ENCODE peak calls at places on chromosomes 7 and 10, in seven cellular contexts. H is memory B cell; U is CD4-positive, CD25-positive, alpha-beta regulatory T cell; G is Right ventricle myocardium inferior; L is activated naive CD8-positive, alpha-beta T cell treated with anti-CD3 and anti-CD28 coated beads, Interleukin-2, amount 10 ng/mL, durations not matched to agents 7 days and 5 days; C is PC-3; Y is activated CD8-positive, alpha-beta T cell treated with anti-CD3 and anti-CD28 coated beads, Interleukin-2, amount 10 ng/mL, durations not matched to agents 7 days and 5 days. I is an unnamed sample.

GRCh38 chr7:117715784-117716445 is 157.3 kb downstream of the CTTNBP2 start:
- ATAC-seq in L (no peak), C (peak), U (no peak), Y (no peak), H (no peak), G (peak), I (peak)

GRCh38 chr7:150787321-150788281 is 12.6 kb downstream of the TMEM176B start:
- ATAC-seq in L (no peak), C (no peak), H (peak), U (peak), G (peak), Y (no peak), I (peak)

GRCh38 chr7:92698237-92698841 is 108.1 kb upstream of the FAM133B start:
- ATAC-seq in L (no peak), H (no peak), U (no peak), G (peak), C (no peak), Y (no peak), I (peak)

GRCh38 chr10:12835709-12836108 is 165.8 kb downstream of the CCDC3 start:
- ATAC-seq in L (no peak), H (no peak), Y (no peak), U (no peak), G (no peak), C (peak), I (peak)

GRCh38 chr7:117672433-117672832 is 192.6 kb downstream of the CFTR start:
- ATAC-seq in L (no peak), G (no peak), H (no peak), Y (no peak), U (no peak), C (no peak), I (peak)

GRCh38 chr10:98144985-98145384 is 10.5 kb downstream of the R3HCC1L start:
- ATAC-seq in H (no peak), L (no peak), G (no peak), Y (no peak), C (no peak), U (no peak), I (no peak)

GRCh38 chr7:106039486-106040060 is 72.5 kb downstream of the SYPL1 start:
- ATAC-seq in H (no peak), U (no peak), C (no peak), L (no peak), G (no peak), Y (no peak), I (no peak)

GRCh38 chr7:128738570-128739047 is 550 bp upstream of the CALU start:
- ATAC-seq in Y (peak), C (peak), H (no peak), G (peak), L (peak), U (peak), I (peak)

GRCh38 chr10:88066876-88067275 is 203.5 kb downstream of the PTEN start:
- ATAC-seq in C (no peak), L (peak), U (peak), Y (no peak), G (peak), H (peak), I (peak)

GRCh38 chr10:132627736-132628512 is 90.3 kb downstream of the INPP5A start:
- ATAC-seq in C (no peak), Y (no peak), U (no peak), G (peak), L (no peak), H (peak), I (peak)

GRCh38 chr7:22842383-22842903 is 19.8 kb upstream of the TOMM7 start:
- ATAC-seq in Y (no peak), G (peak), H (no peak), C (no peak), L (no peak), U (no peak), I (no peak)

GRCh38 chr10:113965683-113966082 is 78.0 kb upstream of the ADRB1 start:
- ATAC-seq in U (no peak), C (no peak), Y (no peak), G (no peak), L (no peak), H (peak), I (no peak)

GRCh38 chr7:5689118-5689517 is 92.3 kb downstream of the RNF216 start:
- ATAC-seq in U (peak), G (no peak), L (peak), C (no peak), H (no peak), Y (peak), I (no peak)

GRCh38 chr7:110861163-110861562 is 229.8 kb upstream of the LRRN3 start:
- ATAC-seq in H (no peak), Y (no peak), U (no peak), C (no peak), G (no peak), L (no peak), I (no peak)

GRCh38 chr10:119655566-119656001 is 4.4 kb downstream of the BAG3 start:
- ATAC-seq in G (peak), L (no peak), H (no peak), Y (no peak), U (no peak), C (no peak), I (peak)

GRCh38 chr10:107728807-107729206 is 564.3 kb upstream of the SORCS1 start:
- ATAC-seq in L (no peak), Y (no peak), G (no peak), U (no peak), H (no peak), C (no peak), I (peak)

GRCh38 chr7:66460921-66461361 is 167.7 kb upstream of the KCTD7 start:
- ATAC-seq in G (no peak), H (no peak), L (no peak), Y (no peak), U (no peak), C (no peak), I (no peak)

GRCh38 chr7:35314354-35314753 is 60.5 kb upstream of the TBX20 start:
- ATAC-seq in G (no peak), C (no peak), L (no peak), U (no peak), Y (no peak), H (no peak), I (no peak)

GRCh38 chr10:21764790-21765189 is 230.8 kb downstream of the MLLT10 start:
- ATAC-seq in L (peak), C (no peak), H (no peak), U (peak), Y (peak), G (no peak), I (no peak)

GRCh38 chr7:15130666-15131541 is 228.4 kb upstream of the DGKB start:
- ATAC-seq in U (no peak), H (no peak), G (no peak), C (peak), L (no peak), Y (no peak), I (no peak)

GRCh38 chr10:24617771-24618396 is 105.8 kb downstream of the ARHGAP21 start:
- ATAC-seq in L (no peak), U (no peak), G (peak), Y (no peak), C (no peak), H (peak), I (no peak)

GRCh38 chr10:3203198-3203597 is 30.6 kb upstream of the PITRM1 start:
- ATAC-seq in C (no peak), H (no peak), G (no peak), Y (no peak), U (no peak), L (no peak), I (no peak)

GRCh38 chr10:36385693-36386092 is 739.7 kb upstream of the ANKRD30A start:
- ATAC-seq in H (no peak), Y (no peak), L (no peak), G (no peak), C (no peak), U (no peak), I (no peak)

GRCh38 chr10:88379575-88379974 is 203.5 kb downstream of the RNLS start:
- ATAC-seq in G (no peak), U (no peak), C (no peak), H (no peak), Y (no peak), L (no peak), I (no peak)

GRCh38 chr10:93266858-93267257 is 193.2 kb downstream of the CYP26A1 start:
- ATAC-seq in C (no peak), H (peak), U (peak), Y (no peak), L (no peak), G (no peak), I (no peak)